ENCODE peak calls at places on chromosomes 11 and 22, in eight cellular contexts. N is upper lobe of right lung, Q is lower lobe of right lung, C is A549, X is psoas muscle, S is ovary, G is gastrocnemius medialis, T is GM23338. M is an unnamed sample. For H3K4me1, the result is how much of the 10 kb centered on the place peaks cover.

GRCh38 chr11:16081756-16082531 is 274.4 kb downstream of the SOX6 start:
- DNase-seq in N (no peak), Q (no peak), C (no peak), X (no peak), S (no peak), G (no peak), T (no peak), M (no peak)

GRCh38 chr11:80144932-80145612 is 704.2 kb upstream of the TENM4 start:
- DNase-seq in N (no peak), Q (no peak), C (no peak), X (no peak), S (no peak), G (no peak), T (no peak), M (no peak)

GRCh38 chr11:9017773-9018172 is 14.0 kb upstream of the NRIP3 start:
- DNase-seq in N (peak), Q (peak), C (no peak), X (peak), S (no peak), G (peak), T (no peak), M (no peak)

GRCh38 chr11:103525069-103525468 is 415.8 kb downstream of the DYNC2H1 start:
- DNase-seq in N (no peak), Q (no peak), C (no peak), X (no peak), S (no peak), G (no peak), T (no peak), M (no peak)

GRCh38 chr11:20672575-20672974 is 3.2 kb downstream of the NELL1 start:
- DNase-seq in N (no peak), Q (no peak), C (peak), X (no peak), S (no peak), G (no peak), T (peak), M (no peak)

GRCh38 chr11:82191690-82192089 is 542.0 kb downstream of the FAM181B start:
- DNase-seq in N (no peak), Q (peak), C (no peak), X (no peak), S (no peak), G (no peak), T (no peak), M (no peak)

GRCh38 chr11:60719406-60719805 is 5.1 kb upstream of the MS4A18 start:
- DNase-seq in N (no peak), Q (no peak), C (no peak), X (no peak), S (no peak), G (no peak), T (no peak), M (no peak)

GRCh38 chr11:103210543-103210942 is 101.3 kb downstream of the DYNC2H1 start:
- DNase-seq in N (no peak), Q (no peak), C (no peak), X (no peak), S (no peak), G (no peak), T (no peak), M (no peak)

GRCh38 chr11:45436118-45436517 is 150.0 kb upstream of the SYT13 start:
- DNase-seq in N (no peak), Q (no peak), C (no peak), X (no peak), S (no peak), G (no peak), T (no peak), M (no peak)

GRCh38 chr11:67066333-67066709 is 9.7 kb downstream of the RHOD start:
- DNase-seq in N (no peak), Q (no peak), C (no peak), X (no peak), S (no peak), G (no peak), T (no peak), M (no peak)

GRCh38 chr22:44340271-44341239 is 27.8 kb upstream of the SHISAL1 start:
- DNase-seq in N (no peak), Q (no peak), C (no peak), X (no peak), S (no peak), G (no peak), T (no peak), M (no peak)

GRCh38 chr11:102168483-102168882 is 58.2 kb downstream of the YAP1 start:
- DNase-seq in N (no peak), Q (no peak), C (no peak), X (no peak), S (no peak), G (no peak), T (peak), M (no peak)

GRCh38 chr11:36619502-36619901 is 21.5 kb upstream of the RAG2 start:
- DNase-seq in N (no peak), Q (no peak), C (no peak), X (no peak), S (no peak), G (no peak), T (no peak), M (no peak)

GRCh38 chr22:42584364-42584940 is 30.2 kb downstream of the POLDIP3 start:
- DNase-seq in N (no peak), Q (no peak), C (no peak), X (no peak), S (no peak), G (no peak), T (no peak), M (no peak)

GRCh38 chr11:73152861-73153483 is 10.9 kb upstream of the FCHSD2 start:
- DNase-seq in N (no peak), Q (no peak), C (no peak), X (no peak), S (no peak), G (peak), T (peak), M (peak)

GRCh38 chr11:60981515-60981914 is 10.0 kb downstream of the CD6 start:
- DNase-seq in N (no peak), Q (no peak), C (no peak), X (no peak), S (no peak), G (no peak), T (no peak), M (no peak)

GRCh38 chr11:104343578-104343977 is 179.6 kb upstream of the PDGFD start:
- DNase-seq in N (no peak), Q (no peak), C (peak), X (no peak), S (no peak), G (no peak), T (peak), M (no peak)

GRCh38 chr11:7965386-7965785 is at the start of gene NLRP10:
- DNase-seq in N (no peak), Q (no peak), C (no peak), X (no peak), S (no peak), G (no peak), T (no peak), M (no peak)

GRCh38 chr11:45741582-45741981 is 63.4 kb upstream of the SLC35C1 start:
- DNase-seq in N (no peak), Q (no peak), C (no peak), X (no peak), S (no peak), G (peak), T (no peak), M (no peak)

GRCh38 chr22:37544955-37545702 is 15.2 kb upstream of the CDC42EP1 start:
- DNase-seq in N (peak), Q (peak), C (peak), X (peak), S (peak), G (peak), T (peak), M (peak)

GRCh38 chr11:29634248-29634647 is 382.6 kb downstream of the KCNA4 start:
- DNase-seq in N (no peak), Q (no peak), C (peak), X (no peak), S (no peak), G (no peak), T (peak), M (no peak)

GRCh38 chr11:3902441-3902840 is 47.0 kb downstream of the STIM1 start:
- DNase-seq in N (no peak), Q (no peak), C (no peak), X (no peak), S (no peak), G (no peak), T (no peak), M (no peak)

GRCh38 chr11:2825886-2826678 is 59.5 kb downstream of the CDKN1C start:
- DNase-seq in N (peak), Q (peak), C (no peak), X (peak), S (peak), G (peak), T (no peak), M (no peak)

GRCh38 chr11:587546-587945 is 11.3 kb downstream of the PHRF1 start:
- DNase-seq in N (no peak), Q (no peak), C (no peak), X (no peak), S (no peak), G (no peak), T (no peak), M (no peak)

GRCh38 chr11:111941963-111942362 is 4.8 kb downstream of the DIXDC1 start:
- DNase-seq in N (no peak), Q (no peak), C (no peak), X (peak), S (no peak), G (peak), T (no peak), M (no peak)

GRCh38 chr22:49975543-49976389 is 15.2 kb downstream of the PIM3 start:
- DNase-seq in N (peak), Q (peak), C (peak), X (peak), S (peak), G (peak), T (peak), M (peak)

GRCh38 chr22:43814264-43814663 is 2.2 kb upstream of the EFCAB6 start:
- DNase-seq in N (no peak), Q (no peak), C (no peak), X (no peak), S (no peak), G (no peak), T (no peak), M (no peak)

GRCh38 chr22:44037519-44038370 is 13.6 kb downstream of the PARVB start:
- DNase-seq in N (no peak), Q (no peak), C (peak), X (peak), S (no peak), G (peak), T (no peak), M (no peak)

GRCh38 chr11:84524422-84525051 is 1102.6 kb downstream of the DLG2 start:
- DNase-seq in N (no peak), Q (no peak), C (peak), X (no peak), S (no peak), G (no peak), T (peak), M (no peak)

GRCh38 chr11:124612045-124612444 is 817 bp downstream of the PANX3 start:
- DNase-seq in N (no peak), Q (no peak), C (no peak), X (no peak), S (no peak), G (no peak), T (no peak), M (no peak)

GRCh38 chr11:119337581-119338317 is 2.9 kb downstream of the C1QTNF5 start:
- DNase-seq in N (peak), Q (peak), C (no peak), X (no peak), S (no peak), G (peak), T (peak), M (no peak)
- H3K4me1 ChIP-seq in N (under half), Q (half or more), C (under half), X (half or more), S (under half), G (half or more), T (under half), M (under half)

DNA sequence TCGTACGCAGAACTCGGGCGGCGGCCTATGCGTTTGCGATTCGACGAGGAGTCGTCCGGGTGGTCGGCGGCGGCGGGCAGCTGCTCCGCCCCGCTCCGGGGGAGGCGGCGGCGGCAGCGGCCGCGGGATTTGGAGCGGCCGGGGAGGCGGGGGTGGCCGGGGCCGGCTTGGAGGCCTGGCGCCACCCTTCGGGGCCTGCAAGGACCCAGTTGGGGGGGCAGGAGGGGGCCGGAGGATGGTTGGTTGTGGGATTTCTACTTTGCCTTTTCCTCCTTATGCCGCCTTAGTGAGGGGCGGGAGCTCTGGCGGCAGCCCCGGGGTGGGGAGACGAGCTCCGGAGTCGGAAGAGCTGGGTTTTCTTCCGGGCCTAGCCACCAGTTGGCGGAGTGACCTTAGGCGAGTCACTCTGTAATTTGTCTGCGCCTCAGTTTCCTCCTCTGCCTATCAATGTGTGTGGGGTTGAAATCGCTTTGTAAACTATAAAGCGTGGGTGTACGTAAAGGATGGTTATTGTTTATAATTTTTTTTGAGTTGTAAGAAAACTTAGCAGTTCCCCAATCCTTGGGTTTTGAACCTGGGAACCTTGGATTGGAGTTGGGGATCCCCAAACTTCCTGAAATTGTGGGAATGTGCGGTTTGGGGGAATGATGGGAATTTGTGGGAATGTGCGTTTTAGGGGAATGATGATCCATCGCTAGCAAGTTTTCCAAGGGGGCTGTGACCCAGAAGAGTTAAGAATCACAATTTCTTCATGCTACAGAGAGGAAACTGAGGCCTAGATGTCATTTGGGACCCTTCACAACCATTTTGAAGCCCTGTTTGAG is 679 bp downstream of the TUG1 start:
- DNase-seq in N (no peak), Q (no peak), C (peak), X (no peak), S (no peak), G (peak), T (peak), M (peak)
- TF ChIP-seq CTCF in N (no peak), Q (peak), C (peak), X (no peak), S (no peak), G (peak), T (no peak), M (no peak)

GRCh38 chr11:65788801-65789200 is 1.9 kb downstream of the OVOL1 start:
- DNase-seq in N (no peak), Q (no peak), C (no peak), X (no peak), S (no peak), G (no peak), T (no peak), M (no peak)

GRCh38 chr11:65787649-65788622 is 1.1 kb downstream of the OVOL1 start:
- DNase-seq in N (no peak), Q (no peak), C (no peak), X (no peak), S (no peak), G (no peak), T (peak), M (peak)

GRCh38 chr11:65785329-65786007 is 1.4 kb upstream of the OVOL1 start:
- DNase-seq in N (no peak), Q (peak), C (no peak), X (no peak), S (no peak), G (no peak), T (no peak), M (no peak)

GRCh38 chr11:65786786-65787636 is at the start of gene OVOL1:
- DNase-seq in N (peak), Q (peak), C (no peak), X (no peak), S (no peak), G (no peak), T (peak), M (peak)

DNA sequence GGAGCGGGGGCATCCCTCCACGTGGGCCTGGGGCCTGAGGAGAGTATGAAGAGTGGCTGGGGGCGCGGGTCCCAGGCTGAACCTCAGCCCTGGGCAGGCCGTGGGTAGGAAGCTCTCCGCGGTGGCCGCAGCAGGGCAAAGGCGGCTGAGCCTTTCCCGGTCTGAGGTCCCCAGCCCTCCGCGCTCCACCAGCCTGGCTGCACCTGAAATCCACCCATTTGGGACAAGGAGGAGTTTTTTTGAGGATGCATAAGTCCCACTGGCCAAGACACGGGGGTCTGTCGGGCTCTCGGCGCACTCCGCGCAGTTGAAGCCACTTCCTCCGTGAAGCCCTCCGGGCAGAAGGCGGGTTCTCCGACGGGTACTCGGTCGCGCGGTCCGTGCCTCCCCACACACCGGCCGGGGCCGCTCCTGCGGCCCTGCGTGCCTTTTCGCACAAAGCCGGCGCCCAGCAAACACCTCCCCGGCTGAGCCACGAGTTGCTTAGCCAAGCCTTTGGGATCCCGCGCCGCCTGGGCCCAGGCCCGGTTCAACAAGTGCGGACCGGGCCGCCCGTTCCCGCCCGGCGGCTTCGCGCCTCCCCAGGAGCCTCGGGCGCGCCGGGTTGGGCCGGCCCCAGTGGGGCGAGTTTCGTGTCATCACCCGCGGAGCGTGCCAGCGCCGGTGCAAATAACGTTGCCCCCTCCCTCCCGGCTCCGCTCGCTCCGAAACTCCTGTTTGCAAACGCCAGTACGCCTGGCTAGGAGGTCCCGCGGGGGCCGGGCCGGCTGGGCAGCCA is 666 bp upstream of the OVOL1 start:
- DNase-seq in N (peak), Q (peak), C (no peak), X (no peak), S (no peak), G (no peak), T (peak), M (no peak)
- H3K4me3 ChIP-seq in N (peak), Q (peak), C (no peak), X (peak), S (no peak), G (no peak), T (peak), M (peak)

DNA sequence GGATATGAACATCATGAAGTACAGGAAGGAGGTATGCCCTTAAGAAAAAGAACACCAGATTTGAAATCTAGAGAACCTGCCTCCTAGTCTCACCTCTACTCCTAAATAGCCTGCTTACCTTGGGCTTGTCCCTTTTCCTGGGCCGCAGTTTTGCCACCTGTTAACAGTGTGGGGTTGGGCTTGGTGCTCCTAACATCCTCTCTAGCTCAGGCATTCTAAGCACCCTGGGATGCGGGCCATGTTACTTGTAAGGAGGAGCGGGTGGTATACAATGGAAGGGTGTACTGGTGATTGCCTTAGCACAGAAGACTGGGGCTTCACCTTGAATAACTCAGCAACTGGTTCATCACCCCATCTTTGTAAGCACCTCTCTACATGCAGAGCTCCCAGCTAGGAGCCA is 48.7 kb downstream of the TIMP3 start:
- DNase-seq in N (no peak), Q (no peak), C (no peak), X (no peak), S (no peak), G (no peak), T (no peak), M (no peak)
- H3K4me1 ChIP-seq in N (half or more), Q (half or more), C (under half), X (under half), S (under half), G (half or more), T (under half), M (under half)

GRCh38 chr22:39242809-39243442 is 1.9 kb downstream of the PDGFB start:
- DNase-seq in N (no peak), Q (no peak), C (no peak), X (no peak), S (no peak), G (no peak), T (peak), M (peak)

GRCh38 chr22:39245130-39246039 is 603 bp upstream of the PDGFB start:
- DNase-seq in N (no peak), Q (no peak), C (peak), X (no peak), S (no peak), G (no peak), T (no peak), M (no peak)

GRCh38 chr22:39243443-39244072 is 1.2 kb downstream of the PDGFB start:
- DNase-seq in N (no peak), Q (no peak), C (peak), X (no peak), S (no peak), G (no peak), T (peak), M (peak)

GRCh38 chr22:39244496-39245129 is at the start of gene PDGFB:
- DNase-seq in N (no peak), Q (no peak), C (peak), X (no peak), S (peak), G (no peak), T (peak), M (peak)

DNA sequence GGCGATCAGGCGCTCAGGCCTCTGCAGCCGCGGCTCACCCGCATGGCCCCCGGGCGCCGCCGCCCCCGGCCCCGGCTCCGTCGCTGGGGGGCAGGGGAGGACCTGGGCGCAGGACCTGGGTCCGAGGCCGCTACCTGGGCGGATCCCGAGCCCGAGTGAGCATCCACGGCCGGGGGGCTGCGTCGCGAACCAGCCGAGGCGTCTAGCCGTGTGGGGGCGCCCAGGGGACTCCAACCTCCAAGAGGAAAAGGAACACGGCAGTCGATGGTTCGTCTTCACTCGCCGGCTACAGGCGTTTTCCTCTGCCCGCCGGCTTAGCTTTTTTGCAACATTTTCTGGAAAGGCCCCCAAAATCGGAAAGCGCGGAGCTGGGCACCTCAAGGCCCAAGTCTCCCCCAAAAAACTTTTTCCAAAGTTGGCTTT is 698 bp downstream of the PDGFB start:
- DNase-seq in N (no peak), Q (no peak), C (peak), X (no peak), S (no peak), G (no peak), T (no peak), M (peak)
- TF ChIP-seq CTCF in N (no peak), Q (no peak), C (no peak), X (no peak), S (no peak), G (no peak), T (no peak), M (peak)